ENCODE peak calls at places on chromosomes 3 and 15, in five cellular contexts. One of them, this sample, is unnamed.

GRCh38 chr3:112042842-112043280 is 8.3 kb downstream of the TMPRSS7 start:
- DNase-seq in HepG2: peak
- DNase-seq in IMR-90: no peak
- DNase-seq in A549: no peak
- DNase-seq in K562: no peak
- DNase-seq in this sample: no peak

GRCh38 chr15:73231661-73232443 is 136.9 kb downstream of the HCN4 start:
- DNase-seq in HepG2: no peak
- DNase-seq in IMR-90: peak
- DNase-seq in A549: no peak
- DNase-seq in K562: no peak
- DNase-seq in this sample: no peak

GRCh38 chr3:112353365-112353764 is 20.4 kb downstream of the CD200 start:
- DNase-seq in HepG2: no peak
- DNase-seq in IMR-90: no peak
- DNase-seq in A549: no peak
- DNase-seq in K562: no peak
- DNase-seq in this sample: no peak

GRCh38 chr15:62068787-62069170 is 2.0 kb downstream of the C2CD4A start:
- DNase-seq in HepG2: no peak
- DNase-seq in IMR-90: no peak
- DNase-seq in A549: no peak
- DNase-seq in K562: no peak
- DNase-seq in this sample: no peak

GRCh38 chr15:41934843-41935242 is 37.5 kb downstream of the EHD4 start:
- DNase-seq in HepG2: no peak
- DNase-seq in IMR-90: no peak
- DNase-seq in A549: no peak
- DNase-seq in K562: no peak
- DNase-seq in this sample: no peak

GRCh38 chr3:124119056-124119721 is 127.3 kb upstream of the ROPN1 start:
- DNase-seq in HepG2: no peak
- DNase-seq in IMR-90: peak
- DNase-seq in A549: no peak
- DNase-seq in K562: no peak
- DNase-seq in this sample: no peak

GRCh38 chr15:62506217-62506805 is 341.2 kb upstream of the C2CD4B start:
- DNase-seq in HepG2: peak
- DNase-seq in IMR-90: peak
- DNase-seq in A549: peak
- DNase-seq in K562: no peak
- DNase-seq in this sample: no peak

GRCh38 chr3:160697628-160698382 is 20.8 kb downstream of the ARL14 start:
- DNase-seq in HepG2: no peak
- DNase-seq in IMR-90: peak
- DNase-seq in A549: no peak
- DNase-seq in K562: no peak
- DNase-seq in this sample: no peak

GRCh38 chr15:31433574-31433973 is 106.9 kb downstream of the KLF13 start:
- DNase-seq in HepG2: no peak
- DNase-seq in IMR-90: no peak
- DNase-seq in A549: no peak
- DNase-seq in K562: no peak
- DNase-seq in this sample: no peak

GRCh38 chr15:31435891-31436628 is 109.4 kb downstream of the KLF13 start:
- DNase-seq in HepG2: no peak
- DNase-seq in IMR-90: no peak
- DNase-seq in A549: no peak
- DNase-seq in K562: peak
- DNase-seq in this sample: no peak

GRCh38 chr15:31433101-31433500 is 106.5 kb downstream of the KLF13 start:
- DNase-seq in HepG2: no peak
- DNase-seq in IMR-90: no peak
- DNase-seq in A549: no peak
- DNase-seq in K562: no peak
- DNase-seq in this sample: no peak

GRCh38 chr15:31435256-31435781 is 108.7 kb downstream of the KLF13 start:
- DNase-seq in HepG2: peak
- DNase-seq in IMR-90: peak
- DNase-seq in A549: peak
- DNase-seq in K562: peak
- DNase-seq in this sample: peak

GRCh38 chr15:31434418-31435255 is 108.0 kb downstream of the KLF13 start:
- DNase-seq in HepG2: no peak
- DNase-seq in IMR-90: peak
- DNase-seq in A549: no peak
- DNase-seq in K562: no peak
- DNase-seq in this sample: no peak
- TF ChIP-seq POLR2A in HepG2: no peak
- TF ChIP-seq POLR2A in IMR-90: no peak
- TF ChIP-seq POLR2A in A549: no peak
- TF ChIP-seq POLR2A in K562: no peak
- TF ChIP-seq POLR2A in this sample: no peak

DNA sequence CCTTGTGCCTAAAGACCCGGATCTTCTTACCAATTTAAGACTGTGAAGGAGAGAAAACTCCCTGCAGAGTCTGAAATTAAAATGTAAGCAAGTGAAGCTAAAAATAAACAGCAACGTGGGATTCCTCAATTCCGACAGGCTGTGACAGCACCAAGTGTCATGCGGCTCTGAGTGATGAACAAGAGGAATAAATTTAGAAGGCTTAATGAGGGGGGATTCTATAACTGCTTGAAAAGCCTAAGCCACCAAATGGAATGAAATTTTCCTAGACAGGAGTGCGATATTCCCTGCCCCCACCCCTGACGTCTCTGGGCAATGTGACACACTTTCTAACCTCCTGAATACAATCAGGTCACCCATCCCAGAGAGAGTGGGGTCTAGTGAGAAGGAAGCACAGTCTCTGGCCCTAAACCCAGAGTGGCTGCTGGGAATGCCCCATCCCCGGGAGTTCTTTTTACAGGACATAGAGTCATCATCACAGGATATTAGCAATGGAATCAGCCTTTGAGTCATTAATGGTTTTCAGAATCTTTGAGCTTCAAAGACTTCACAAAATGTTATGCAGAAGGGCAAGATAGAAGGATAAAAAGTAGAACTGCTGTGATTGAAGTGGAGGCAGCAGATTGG is 114.3 kb downstream of the EDEM1 start:
- DNase-seq in HepG2: no peak
- DNase-seq in IMR-90: peak
- DNase-seq in A549: no peak
- DNase-seq in K562: no peak
- DNase-seq in this sample: no peak
- TF ChIP-seq MAFK in HepG2: no peak
- TF ChIP-seq MAFK in IMR-90: no peak
- TF ChIP-seq MAFK in A549: no peak
- TF ChIP-seq MAFK in K562: no peak
- TF ChIP-seq MAFK in this sample: no peak

DNA sequence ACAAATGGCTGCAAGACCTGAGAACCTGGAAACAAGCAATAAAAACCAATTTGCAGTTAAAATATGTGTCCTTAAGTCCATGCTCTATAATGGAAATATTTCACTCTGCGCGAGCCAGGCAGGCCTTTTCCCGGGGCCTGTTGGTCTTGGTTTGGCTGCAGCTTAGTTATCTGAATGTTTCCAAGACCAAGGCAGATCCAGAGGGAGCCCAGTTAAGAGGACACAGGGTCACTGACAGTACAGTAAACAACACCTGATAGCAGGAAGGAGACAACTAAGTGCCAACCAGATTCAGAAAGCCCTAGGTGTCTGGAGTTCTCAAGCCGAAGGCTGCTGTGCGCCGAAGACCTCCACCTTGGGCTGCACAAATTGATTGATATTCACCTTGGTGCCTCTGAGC is 32.8 kb downstream of the THSD4 start:
- DNase-seq in HepG2: no peak
- DNase-seq in IMR-90: no peak
- DNase-seq in A549: no peak
- DNase-seq in K562: no peak
- DNase-seq in this sample: no peak
- TF ChIP-seq POLR2A in HepG2: no peak
- TF ChIP-seq POLR2A in IMR-90: no peak
- TF ChIP-seq POLR2A in A549: no peak
- TF ChIP-seq POLR2A in K562: no peak
- TF ChIP-seq POLR2A in this sample: no peak

DNA sequence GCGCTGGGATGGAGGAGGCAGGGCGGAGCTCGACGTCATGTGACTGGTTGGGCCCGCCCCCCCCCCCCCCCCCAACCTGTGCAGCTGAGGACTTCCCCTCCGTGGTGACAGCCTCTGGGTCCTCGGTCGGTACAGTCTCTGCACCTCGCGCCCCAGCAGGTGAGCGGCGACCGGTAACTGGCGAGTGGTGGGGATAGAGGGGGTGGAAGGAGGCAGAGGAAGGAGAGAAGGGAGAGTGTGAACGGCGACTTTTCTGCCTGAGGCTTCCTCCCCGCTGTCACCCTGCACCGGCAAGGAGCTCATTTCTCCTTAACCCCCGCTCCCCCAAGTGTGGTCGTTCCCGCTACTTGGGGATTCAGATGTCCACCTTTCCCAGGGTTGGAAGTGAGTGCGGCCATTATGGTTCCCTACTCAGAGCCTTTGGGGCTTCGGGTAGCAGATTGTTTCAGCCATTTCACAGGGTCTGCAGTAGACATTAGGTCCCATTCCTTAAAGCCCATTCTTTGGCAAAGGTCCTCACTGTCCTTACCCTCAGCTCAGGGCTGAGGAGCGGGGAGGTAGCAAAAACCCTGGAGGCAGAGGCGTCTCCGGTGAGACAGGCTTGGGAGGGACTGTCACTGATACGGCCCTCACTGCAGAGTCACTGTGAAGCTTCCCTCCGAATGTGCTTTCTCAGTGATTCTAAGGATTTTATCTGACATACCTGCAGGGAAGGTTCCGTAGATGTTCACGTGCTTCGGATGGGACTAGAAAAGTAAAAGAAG is at the start of gene ATP6V1A:
- DNase-seq in HepG2: peak
- DNase-seq in IMR-90: no peak
- DNase-seq in A549: peak
- DNase-seq in K562: peak
- DNase-seq in this sample: peak
- TF ChIP-seq MAFK in HepG2: no peak
- TF ChIP-seq MAFK in IMR-90: no peak
- TF ChIP-seq MAFK in A549: no peak
- TF ChIP-seq MAFK in K562: no peak
- TF ChIP-seq MAFK in this sample: no peak

GRCh38 chr15:99014803-99015676 is 7.4 kb upstream of the PGPEP1L start:
- DNase-seq in HepG2: peak
- DNase-seq in IMR-90: peak
- DNase-seq in A549: peak
- DNase-seq in K562: peak
- DNase-seq in this sample: peak
- TF ChIP-seq POLR2A in HepG2: no peak
- TF ChIP-seq POLR2A in IMR-90: no peak
- TF ChIP-seq POLR2A in A549: no peak
- TF ChIP-seq POLR2A in K562: no peak
- TF ChIP-seq POLR2A in this sample: no peak

GRCh38 chr15:57390583-57390982 is 14.3 kb downstream of the CGNL1 start:
- DNase-seq in HepG2: no peak
- DNase-seq in IMR-90: no peak
- DNase-seq in A549: no peak
- DNase-seq in K562: no peak
- DNase-seq in this sample: no peak

GRCh38 chr15:57391537-57391936 is 15.2 kb downstream of the CGNL1 start:
- DNase-seq in HepG2: peak
- DNase-seq in IMR-90: no peak
- DNase-seq in A549: no peak
- DNase-seq in K562: no peak
- DNase-seq in this sample: no peak

GRCh38 chr15:57393081-57393480 is 16.8 kb downstream of the CGNL1 start:
- DNase-seq in HepG2: no peak
- DNase-seq in IMR-90: no peak
- DNase-seq in A549: no peak
- DNase-seq in K562: no peak
- DNase-seq in this sample: no peak

GRCh38 chr15:57398336-57398735 is 22.0 kb downstream of the CGNL1 start:
- DNase-seq in HepG2: no peak
- DNase-seq in IMR-90: no peak
- DNase-seq in A549: no peak
- DNase-seq in K562: no peak
- DNase-seq in this sample: no peak

DNA sequence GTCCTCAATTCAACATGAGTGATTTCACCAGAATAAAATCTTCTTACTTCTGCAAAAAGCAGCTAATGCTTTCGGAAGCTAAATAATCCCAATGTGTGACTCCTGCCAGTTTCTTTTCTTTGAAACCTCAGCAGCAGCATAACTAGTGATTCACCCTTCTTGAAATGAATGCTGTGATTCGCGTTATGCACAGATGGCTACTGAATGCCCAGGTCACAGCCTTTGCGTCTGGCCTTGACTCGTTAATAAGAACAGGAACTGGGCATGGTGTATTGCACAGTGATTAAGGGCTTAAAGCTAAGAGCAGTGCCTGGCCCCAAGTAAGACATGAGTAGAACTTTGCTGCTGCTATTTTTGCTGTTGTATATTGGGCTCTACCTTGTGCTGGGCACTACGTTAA is 19.0 kb downstream of the CGNL1 start:
- DNase-seq in HepG2: no peak
- DNase-seq in IMR-90: peak
- DNase-seq in A549: no peak
- DNase-seq in K562: no peak
- DNase-seq in this sample: no peak
- TF ChIP-seq MAFK in HepG2: no peak
- TF ChIP-seq MAFK in IMR-90: no peak
- TF ChIP-seq MAFK in A549: no peak
- TF ChIP-seq MAFK in K562: no peak
- TF ChIP-seq MAFK in this sample: no peak

DNA sequence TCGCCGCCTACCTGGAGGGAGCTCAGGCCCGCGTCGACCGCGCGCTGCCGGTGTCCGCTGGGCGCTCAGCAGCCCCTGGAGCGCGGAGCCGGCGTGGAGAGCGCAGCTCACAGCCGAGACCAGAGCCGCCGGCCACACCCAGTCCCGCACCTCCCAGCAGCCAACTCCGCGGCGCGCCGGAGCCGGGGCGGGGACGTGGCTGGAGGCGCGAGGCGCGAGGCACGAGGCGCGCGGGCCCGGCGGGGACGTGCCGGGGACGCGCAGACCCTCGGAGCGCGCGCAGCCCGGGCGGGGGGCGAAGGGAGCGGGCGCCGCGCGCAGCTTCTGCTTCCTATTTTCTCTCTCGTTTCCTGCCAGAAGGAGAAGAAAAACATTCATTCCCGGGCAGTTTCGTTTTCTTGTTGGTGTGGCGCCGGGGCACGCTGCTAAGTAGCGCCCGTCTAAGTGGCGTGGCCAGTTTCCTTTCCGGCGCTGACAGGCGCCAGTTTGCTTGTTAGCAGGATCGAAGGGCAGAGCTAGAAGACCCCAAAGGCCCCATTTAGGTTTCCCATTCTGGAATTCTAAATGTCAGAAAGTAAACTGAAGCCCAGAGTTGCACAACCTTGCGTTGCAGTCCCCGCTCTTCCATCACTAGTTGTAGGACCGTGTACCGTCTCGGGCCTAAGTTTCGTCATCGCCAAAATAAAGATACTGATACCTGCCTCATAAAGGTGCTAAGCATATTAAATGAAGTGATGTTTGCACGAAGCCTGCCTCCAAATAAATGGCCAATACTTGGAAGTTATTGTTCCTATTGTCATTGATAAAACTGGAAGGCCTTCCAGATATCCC is at the start of gene GNB4:
- DNase-seq in HepG2: no peak
- DNase-seq in IMR-90: peak
- DNase-seq in A549: peak
- DNase-seq in K562: peak
- DNase-seq in this sample: peak
- TF ChIP-seq POLR2A in HepG2: no peak
- TF ChIP-seq POLR2A in IMR-90: peak
- TF ChIP-seq POLR2A in A549: peak
- TF ChIP-seq POLR2A in K562: peak
- TF ChIP-seq POLR2A in this sample: peak